ENCODE peak calls at places on chromosomes 11 and 22, in four cellular contexts. One of them, this sample, is unnamed.

GRCh38 chr22:28750471-28750881 is 8.6 kb downstream of the HSCB start:
- DNase-seq in stimulated activated CD8-positive, alpha-beta memory T cell treated with anti-CD3 and anti-CD28 coated beads, Interleukin-15, amount 100 ng/mL, for 24 hours: no peak
- DNase-seq in NCI-H2107: no peak
- DNase-seq in stimulated activated effector memory CD8-positive, alpha-beta T cell treated with anti-CD3 and anti-CD28 coated beads, Interleukin-12 subunit alpha, Interleukin-12 subunit beta, amount 100 ng/mL, for 72 hours: no peak
- DNase-seq in this sample: no peak

GRCh38 chr11:69296890-69297224 is 2.9 kb downstream of the MYEOV start:
- DNase-seq in stimulated activated CD8-positive, alpha-beta memory T cell treated with anti-CD3 and anti-CD28 coated beads, Interleukin-15, amount 100 ng/mL, for 24 hours: no peak
- DNase-seq in NCI-H2107: no peak
- DNase-seq in stimulated activated effector memory CD8-positive, alpha-beta T cell treated with anti-CD3 and anti-CD28 coated beads, Interleukin-12 subunit alpha, Interleukin-12 subunit beta, amount 100 ng/mL, for 72 hours: no peak
- DNase-seq in this sample: no peak

GRCh38 chr11:115333106-115333505 is 171.1 kb downstream of the CADM1 start:
- DNase-seq in stimulated activated CD8-positive, alpha-beta memory T cell treated with anti-CD3 and anti-CD28 coated beads, Interleukin-15, amount 100 ng/mL, for 24 hours: no peak
- DNase-seq in NCI-H2107: no peak
- DNase-seq in stimulated activated effector memory CD8-positive, alpha-beta T cell treated with anti-CD3 and anti-CD28 coated beads, Interleukin-12 subunit alpha, Interleukin-12 subunit beta, amount 100 ng/mL, for 72 hours: no peak
- DNase-seq in this sample: no peak

GRCh38 chr11:104783241-104783640 is 115.0 kb downstream of the CASP12 start:
- DNase-seq in stimulated activated CD8-positive, alpha-beta memory T cell treated with anti-CD3 and anti-CD28 coated beads, Interleukin-15, amount 100 ng/mL, for 24 hours: no peak
- DNase-seq in NCI-H2107: no peak
- DNase-seq in stimulated activated effector memory CD8-positive, alpha-beta T cell treated with anti-CD3 and anti-CD28 coated beads, Interleukin-12 subunit alpha, Interleukin-12 subunit beta, amount 100 ng/mL, for 72 hours: no peak
- DNase-seq in this sample: no peak

GRCh38 chr22:40855960-40856512 is 403 bp downstream of the ST13 start:
- DNase-seq in stimulated activated CD8-positive, alpha-beta memory T cell treated with anti-CD3 and anti-CD28 coated beads, Interleukin-15, amount 100 ng/mL, for 24 hours: peak
- DNase-seq in NCI-H2107: no peak
- DNase-seq in stimulated activated effector memory CD8-positive, alpha-beta T cell treated with anti-CD3 and anti-CD28 coated beads, Interleukin-12 subunit alpha, Interleukin-12 subunit beta, amount 100 ng/mL, for 72 hours: no peak
- DNase-seq in this sample: no peak

GRCh38 chr22:22999473-22999872 is 70.8 kb upstream of the GNAZ start:
- DNase-seq in stimulated activated CD8-positive, alpha-beta memory T cell treated with anti-CD3 and anti-CD28 coated beads, Interleukin-15, amount 100 ng/mL, for 24 hours: no peak
- DNase-seq in NCI-H2107: no peak
- DNase-seq in stimulated activated effector memory CD8-positive, alpha-beta T cell treated with anti-CD3 and anti-CD28 coated beads, Interleukin-12 subunit alpha, Interleukin-12 subunit beta, amount 100 ng/mL, for 72 hours: no peak
- DNase-seq in this sample: no peak

GRCh38 chr11:16322190-16322589 is 34.2 kb downstream of the SOX6 start:
- DNase-seq in stimulated activated CD8-positive, alpha-beta memory T cell treated with anti-CD3 and anti-CD28 coated beads, Interleukin-15, amount 100 ng/mL, for 24 hours: no peak
- DNase-seq in NCI-H2107: no peak
- DNase-seq in stimulated activated effector memory CD8-positive, alpha-beta T cell treated with anti-CD3 and anti-CD28 coated beads, Interleukin-12 subunit alpha, Interleukin-12 subunit beta, amount 100 ng/mL, for 72 hours: no peak
- DNase-seq in this sample: no peak

GRCh38 chr22:31141551-31141950 is 1.2 kb upstream of the PLA2G3 start:
- DNase-seq in stimulated activated CD8-positive, alpha-beta memory T cell treated with anti-CD3 and anti-CD28 coated beads, Interleukin-15, amount 100 ng/mL, for 24 hours: no peak
- DNase-seq in NCI-H2107: no peak
- DNase-seq in stimulated activated effector memory CD8-positive, alpha-beta T cell treated with anti-CD3 and anti-CD28 coated beads, Interleukin-12 subunit alpha, Interleukin-12 subunit beta, amount 100 ng/mL, for 72 hours: no peak
- DNase-seq in this sample: no peak

GRCh38 chr11:115919341-115920086 is 415.3 kb upstream of the CADM1 start:
- DNase-seq in stimulated activated CD8-positive, alpha-beta memory T cell treated with anti-CD3 and anti-CD28 coated beads, Interleukin-15, amount 100 ng/mL, for 24 hours: no peak
- DNase-seq in NCI-H2107: no peak
- DNase-seq in stimulated activated effector memory CD8-positive, alpha-beta T cell treated with anti-CD3 and anti-CD28 coated beads, Interleukin-12 subunit alpha, Interleukin-12 subunit beta, amount 100 ng/mL, for 72 hours: no peak
- DNase-seq in this sample: no peak

GRCh38 chr11:63917685-63918523 is 940 bp upstream of the RCOR2 start:
- DNase-seq in stimulated activated CD8-positive, alpha-beta memory T cell treated with anti-CD3 and anti-CD28 coated beads, Interleukin-15, amount 100 ng/mL, for 24 hours: no peak
- DNase-seq in NCI-H2107: no peak
- DNase-seq in stimulated activated effector memory CD8-positive, alpha-beta T cell treated with anti-CD3 and anti-CD28 coated beads, Interleukin-12 subunit alpha, Interleukin-12 subunit beta, amount 100 ng/mL, for 72 hours: no peak
- DNase-seq in this sample: no peak

GRCh38 chr22:27982630-27983180 is 63.6 kb upstream of the PITPNB start:
- DNase-seq in stimulated activated CD8-positive, alpha-beta memory T cell treated with anti-CD3 and anti-CD28 coated beads, Interleukin-15, amount 100 ng/mL, for 24 hours: no peak
- DNase-seq in NCI-H2107: no peak
- DNase-seq in stimulated activated effector memory CD8-positive, alpha-beta T cell treated with anti-CD3 and anti-CD28 coated beads, Interleukin-12 subunit alpha, Interleukin-12 subunit beta, amount 100 ng/mL, for 72 hours: no peak
- DNase-seq in this sample: no peak

GRCh38 chr11:1221848-1222311 is 986 bp upstream of the MUC5B start:
- DNase-seq in stimulated activated CD8-positive, alpha-beta memory T cell treated with anti-CD3 and anti-CD28 coated beads, Interleukin-15, amount 100 ng/mL, for 24 hours: no peak
- DNase-seq in NCI-H2107: no peak
- DNase-seq in stimulated activated effector memory CD8-positive, alpha-beta T cell treated with anti-CD3 and anti-CD28 coated beads, Interleukin-12 subunit alpha, Interleukin-12 subunit beta, amount 100 ng/mL, for 72 hours: no peak
- DNase-seq in this sample: no peak

This sample was measured in NCI-H1048.